ENCODE peak calls at places on chromosomes 13 and 19, in four cellular contexts. One of them, this sample, is unnamed.

GRCh38 chr19:7888826-7889217 is 512 bp downstream of the LRRC8E start:
- DNase-seq in ovary: no peak
- DNase-seq in EL: no peak
- DNase-seq in astrocyte: no peak
- DNase-seq in this sample: no peak

GRCh38 chr13:112062619-112063308 is 4.2 kb upstream of the SOX1 start:
- DNase-seq in ovary: no peak
- DNase-seq in EL: no peak
- DNase-seq in astrocyte: no peak
- DNase-seq in this sample: no peak

GRCh38 chr19:4807188-4807587 is 15.7 kb downstream of the FEM1A start:
- DNase-seq in ovary: no peak
- DNase-seq in EL: no peak
- DNase-seq in astrocyte: no peak
- DNase-seq in this sample: no peak

GRCh38 chr19:45881909-45882528 is 3.9 kb downstream of the IRF2BP1 start:
- DNase-seq in ovary: no peak
- DNase-seq in EL: no peak
- DNase-seq in astrocyte: no peak
- DNase-seq in this sample: no peak

GRCh38 chr19:18119243-18120105 is 21.9 kb downstream of the MAST3 start:
- DNase-seq in ovary: no peak
- DNase-seq in EL: no peak
- DNase-seq in astrocyte: no peak
- DNase-seq in this sample: no peak

GRCh38 chr19:54208784-54209057 is 8.1 kb downstream of the RPS9 start:
- DNase-seq in ovary: no peak
- DNase-seq in EL: peak
- DNase-seq in astrocyte: no peak
- DNase-seq in this sample: no peak

GRCh38 chr13:41059466-41059865 is 1.8 kb upstream of the WBP4 start:
- DNase-seq in ovary: no peak
- DNase-seq in EL: no peak
- DNase-seq in astrocyte: no peak
- DNase-seq in this sample: no peak

GRCh38 chr19:38734426-38735256 is 9.6 kb downstream of the CAPN12 start:
- DNase-seq in ovary: peak
- DNase-seq in EL: peak
- DNase-seq in astrocyte: no peak
- DNase-seq in this sample: no peak

GRCh38 chr13:86608739-86609138 is 809.5 kb upstream of the SLITRK6 start:
- DNase-seq in ovary: no peak
- DNase-seq in EL: no peak
- DNase-seq in astrocyte: no peak
- DNase-seq in this sample: no peak

GRCh38 chr19:47598407-47599349 is 10.3 kb upstream of the BICRA start:
- DNase-seq in ovary: no peak
- DNase-seq in EL: peak
- DNase-seq in astrocyte: peak
- DNase-seq in this sample: peak

GRCh38 chr13:40985596-40986327 is 33.4 kb downstream of the ELF1 start:
- DNase-seq in ovary: no peak
- DNase-seq in EL: no peak
- DNase-seq in astrocyte: no peak
- DNase-seq in this sample: no peak

GRCh38 chr19:45200614-45201013 is 22.0 kb downstream of the BLOC1S3 start:
- DNase-seq in ovary: no peak
- DNase-seq in EL: peak
- DNase-seq in astrocyte: no peak
- DNase-seq in this sample: peak

GRCh38 chr19:54462713-54463530 is 656 bp downstream of the LENG9 start:
- DNase-seq in ovary: peak
- DNase-seq in EL: peak
- DNase-seq in astrocyte: no peak
- DNase-seq in this sample: peak

GRCh38 chr19:341386-342127 is 3.0 kb downstream of the MIER2 start:
- DNase-seq in ovary: no peak
- DNase-seq in EL: no peak
- DNase-seq in astrocyte: no peak
- DNase-seq in this sample: no peak

GRCh38 chr13:35769812-35770211 is 293.3 kb upstream of the MAB21L1 start:
- DNase-seq in ovary: no peak
- DNase-seq in EL: peak
- DNase-seq in astrocyte: no peak
- DNase-seq in this sample: no peak

GRCh38 chr13:23159587-23160240 is 21.1 kb upstream of the SGCG start:
- DNase-seq in ovary: no peak
- DNase-seq in EL: no peak
- DNase-seq in astrocyte: no peak
- DNase-seq in this sample: peak